ENCODE peak calls at places on chromosomes 13 and 19, in nine cellular contexts. H is naive thymus-derived CD4-positive, alpha-beta T cell; L is choroid plexus epithelial cell; D is neural progenitor cell; C is psoas muscle; Q is fibroblast of lung; P is GM23338; M is mucosa of descending colon; Y is Panc1. B is an unnamed sample.
A peak's percentile ranks its signal among the peaks of the same experiment; 100 is the strongest.

GRCh38 chr19:48975947-48976847 is 11.1 kb downstream of the FTL start:
- DNase-seq in D (peak; percentile 71), L (peak; percentile 40), H (peak; percentile 53), Q (no peak), M (no peak), P (peak; percentile 93), C (no peak), Y (no peak), B (no peak)

GRCh38 chr19:29878973-29879654 is 62.9 kb upstream of the URI1 start:
- DNase-seq in D (peak; percentile 18), C (no peak), Q (peak; percentile 21), H (no peak), Y (peak; percentile 39), L (peak; percentile 20), P (peak; percentile 50), M (no peak), B (peak; percentile 8)

GRCh38 chr13:24692541-24692940 is 12.3 kb downstream of the ATP12A start:
- DNase-seq in L (peak; percentile 82), Y (no peak), H (no peak), M (no peak), P (no peak), D (no peak), Q (peak; percentile 76), C (peak; percentile 28), B (no peak)

GRCh38 chr19:45428385-45429231 is 4.9 kb upstream of the ERCC1 start:
- DNase-seq in D (peak; percentile 89), Y (no peak), C (peak; percentile 78), P (peak; percentile 84), L (peak; percentile 48), H (no peak), M (no peak), Q (peak; percentile 54), B (no peak)

GRCh38 chr19:45505151-45505995 is 1.9 kb upstream of the VASP start:
- DNase-seq in P (no peak), Q (peak; percentile 48), D (no peak), M (no peak), H (no peak), L (peak; percentile 61), C (no peak), Y (no peak), B (no peak)

GRCh38 chr19:45790942-45791341 is 1.7 kb downstream of the DMWD start:
- DNase-seq in D (no peak), C (no peak), P (no peak), Y (no peak), H (peak; percentile 52), M (no peak), L (no peak), Q (no peak), B (no peak)

GRCh38 chr19:38015771-38016170 is 108.8 kb downstream of the SIPA1L3 start:
- DNase-seq in C (no peak), M (no peak), P (no peak), L (no peak), Y (no peak), H (no peak), Q (no peak), D (no peak), B (no peak)

GRCh38 chr19:47032171-47032811 is 12.7 kb downstream of the NPAS1 start:
- DNase-seq in M (no peak), H (peak; percentile 64), C (no peak), Y (no peak), L (peak; percentile 34), P (peak; percentile 94), Q (no peak), D (peak; percentile 71), B (no peak)

GRCh38 chr19:41548954-41549688 is 26.8 kb upstream of the CEACAM21 start:
- DNase-seq in H (peak; percentile 82), C (no peak), M (no peak), P (peak; percentile 55), Y (no peak), Q (no peak), L (no peak), D (peak; percentile 48), B (no peak)

GRCh38 chr19:19514215-19514633 is 1.1 kb downstream of the TSSK6 start:
- DNase-seq in P (no peak), M (peak; percentile 64), D (no peak), H (no peak), L (peak; percentile 75), C (peak; percentile 74), Q (peak; percentile 54), Y (no peak), B (no peak)

GRCh38 chr19:3618144-3618810 is 8.3 kb downstream of the CACTIN start:
- DNase-seq in H (peak; percentile 39), Q (peak; percentile 23), L (peak; percentile 61), M (peak; percentile 70), P (peak; percentile 79), C (peak; percentile 80), D (peak; percentile 78), Y (no peak), B (no peak)

GRCh38 chr13:78067290-78067689 is 148.7 kb upstream of the EDNRB start:
- DNase-seq in H (no peak), Y (no peak), D (no peak), P (no peak), L (no peak), C (no peak), M (no peak), Q (no peak), B (no peak)

GRCh38 chr19:16025108-16026101 is 50.9 kb upstream of the TPM4 start:
- DNase-seq in L (peak; percentile 68), P (peak; percentile 52), Y (peak; percentile 28), C (no peak), H (no peak), Q (peak; percentile 36), M (no peak), D (peak; percentile 36), B (peak; percentile 11)

GRCh38 chr19:5678071-5678682 is 2.1 kb downstream of the MICOS13 start:
- DNase-seq in Q (no peak), L (no peak), P (no peak), Y (no peak), H (no peak), C (no peak), D (no peak), M (no peak), B (no peak)

GRCh38 chr19:5677597-5677996 is 2.7 kb downstream of the MICOS13 start:
- DNase-seq in P (no peak), C (no peak), Q (no peak), D (no peak), M (no peak), Y (no peak), H (no peak), L (no peak), B (no peak)

GRCh38 chr19:5676105-5676671 is 4.1 kb downstream of the MICOS13 start:
- DNase-seq in L (no peak), D (no peak), H (no peak), C (no peak), P (no peak), Q (no peak), Y (no peak), M (no peak), B (no peak)

GRCh38 chr19:5677156-5677555 is 3.2 kb downstream of the MICOS13 start:
- DNase-seq in Q (no peak), C (no peak), H (no peak), Y (no peak), P (no peak), M (no peak), L (no peak), D (no peak), B (no peak)

GRCh38 chr19:5676711-5677110 is 3.6 kb downstream of the MICOS13 start:
- DNase-seq in C (no peak), Q (no peak), Y (no peak), H (no peak), L (no peak), D (no peak), P (no peak), M (no peak), B (no peak)
- H3K4me3 ChIP-seq in C (no peak overlapping the region), Q (no peak overlapping the region), Y (no peak overlapping the region), H (no peak overlapping the region), L (no peak overlapping the region), D (no peak overlapping the region), P (no peak overlapping the region), M (no peak overlapping the region), B (no peak overlapping the region)

DNA sequence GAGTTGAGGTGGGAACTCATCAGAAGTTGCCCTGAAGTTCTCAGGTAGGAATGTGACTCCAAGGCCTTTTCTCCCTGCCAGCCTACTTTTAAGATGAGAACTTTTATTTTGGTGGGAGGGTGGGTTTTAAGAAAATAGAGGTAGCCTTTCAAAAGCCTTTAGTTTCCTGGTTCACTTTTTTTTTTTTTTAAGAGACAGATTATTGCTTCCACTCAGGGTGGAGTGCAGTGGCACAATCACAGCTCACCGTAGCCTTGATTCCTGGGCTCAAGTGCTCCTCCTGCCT is 3.0 kb downstream of the C19orf67 start:
- DNase-seq in L (no peak), Y (no peak), P (no peak), D (no peak), H (no peak), M (no peak), C (no peak), Q (no peak), B (no peak)
- H3K4me3 ChIP-seq in L (no peak overlapping the region), Y (no peak overlapping the region), P (no peak overlapping the region), D (no peak overlapping the region), H (no peak overlapping the region), M (no peak overlapping the region), C (peak overlapping the region; percentile 86), Q (peak overlapping the region; percentile 65), B (no peak overlapping the region)

DNA sequence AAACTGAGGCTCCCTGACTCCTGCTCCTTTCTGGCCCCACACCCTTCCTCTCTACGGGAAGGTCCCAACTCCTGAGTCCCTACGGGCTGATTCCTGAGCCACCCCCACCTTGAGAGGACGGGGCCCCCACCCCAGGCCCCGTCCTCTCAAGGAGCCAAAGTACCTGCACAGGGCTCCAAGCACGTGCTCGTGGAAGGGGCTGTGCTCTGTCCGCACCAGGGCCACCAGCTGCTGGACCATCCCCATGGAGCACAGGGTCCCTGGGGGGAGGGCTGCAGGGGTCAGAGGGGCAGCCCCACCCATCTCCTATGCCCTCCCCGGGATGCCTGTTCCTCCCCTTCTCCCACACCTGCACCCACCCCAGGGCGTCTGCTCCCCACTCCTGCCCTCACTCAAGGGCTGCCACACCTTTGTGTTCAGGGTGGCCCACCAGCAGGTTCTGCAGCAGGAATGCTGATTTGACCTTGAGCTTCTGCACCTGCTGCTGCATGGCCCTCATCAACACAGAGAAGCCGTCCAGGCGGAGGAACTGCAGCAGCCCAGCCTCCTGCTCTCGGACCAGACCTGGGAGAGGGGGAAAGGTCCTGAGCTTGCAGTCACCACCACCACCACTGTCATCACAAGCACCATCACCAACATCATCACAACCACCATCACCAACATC is 7.0 kb upstream of the PPP6R1 start:
- DNase-seq in M (no peak), P (no peak), C (no peak), H (no peak), L (no peak), D (no peak), Y (no peak), Q (no peak), B (no peak)
- H3K4me3 ChIP-seq in M (no peak overlapping the region), P (no peak overlapping the region), C (no peak overlapping the region), H (no peak overlapping the region), L (no peak overlapping the region), D (no peak overlapping the region), Y (no peak overlapping the region), Q (no peak overlapping the region), B (no peak overlapping the region)

GRCh38 chr19:14544977-14545715 is 15.8 kb downstream of the TECR start:
- DNase-seq in Y (no peak), Q (peak; percentile 30), D (no peak), L (peak; percentile 46), H (no peak), P (no peak), M (no peak), C (peak; percentile 92), B (no peak)
- H3K4me3 ChIP-seq in Y (no peak overlapping the region), Q (no peak overlapping the region), D (no peak overlapping the region), L (no peak overlapping the region), H (no peak overlapping the region), P (no peak overlapping the region), M (no peak overlapping the region), C (peak overlapping the region; percentile 47), B (no peak overlapping the region)

B was measured in retinal pigment epithelial cell.